ENCODE peak calls at places on chromosomes 11 and 22, in seven cellular contexts. One of them, this sample, is unnamed.

GRCh38 chr22:35733036-35733435 is 15.4 kb downstream of the APOL5 start:
- DNase-seq in tibial nerve: no peak
- DNase-seq in adrenal gland: no peak
- DNase-seq in suprapubic skin: no peak
- DNase-seq in K562: no peak
- DNase-seq in endothelial cell of umbilical vein: no peak
- DNase-seq in gastrocnemius medialis: no peak
- DNase-seq in this sample: no peak

GRCh38 chr22:23110922-23111527 is 30.8 kb downstream of the RSPH14 start:
- DNase-seq in tibial nerve: no peak
- DNase-seq in gastrocnemius medialis: no peak
- DNase-seq in endothelial cell of umbilical vein: no peak
- DNase-seq in K562: peak; percentile 54
- DNase-seq in adrenal gland: no peak
- DNase-seq in suprapubic skin: no peak
- DNase-seq in this sample: no peak

GRCh38 chr11:64854534-64855502 is 10.4 kb upstream of the CDC42BPG start:
- DNase-seq in tibial nerve: peak; percentile 52
- DNase-seq in adrenal gland: peak; percentile 95
- DNase-seq in endothelial cell of umbilical vein: peak; percentile 91
- DNase-seq in suprapubic skin: peak; percentile 94
- DNase-seq in K562: peak; percentile 86
- DNase-seq in gastrocnemius medialis: peak; percentile 72
- DNase-seq in this sample: peak; percentile 84

GRCh38 chr11:80462211-80462610 is 1021.4 kb upstream of the TENM4 start:
- DNase-seq in K562: no peak
- DNase-seq in endothelial cell of umbilical vein: no peak
- DNase-seq in adrenal gland: no peak
- DNase-seq in tibial nerve: no peak
- DNase-seq in gastrocnemius medialis: no peak
- DNase-seq in suprapubic skin: no peak
- DNase-seq in this sample: no peak

GRCh38 chr22:22508274-22509176 is at the start of gene ZNF280B:
- DNase-seq in adrenal gland: peak; percentile 83
- DNase-seq in suprapubic skin: no peak
- DNase-seq in gastrocnemius medialis: peak; percentile 8
- DNase-seq in tibial nerve: no peak
- DNase-seq in endothelial cell of umbilical vein: peak; percentile 89
- DNase-seq in K562: peak; percentile 100
- DNase-seq in this sample: peak; percentile 93

GRCh38 chr22:19603767-19604166 is 79.6 kb upstream of the CLDN5 start:
- DNase-seq in gastrocnemius medialis: no peak
- DNase-seq in suprapubic skin: no peak
- DNase-seq in adrenal gland: no peak
- DNase-seq in tibial nerve: no peak
- DNase-seq in K562: peak; percentile 63
- DNase-seq in endothelial cell of umbilical vein: no peak
- DNase-seq in this sample: no peak

GRCh38 chr22:19959043-19959586 is 17.5 kb upstream of the TXNRD2 start:
- DNase-seq in tibial nerve: peak; percentile 76
- DNase-seq in endothelial cell of umbilical vein: peak; percentile 79
- DNase-seq in adrenal gland: peak; percentile 93
- DNase-seq in gastrocnemius medialis: no peak
- DNase-seq in K562: peak; percentile 100
- DNase-seq in suprapubic skin: peak; percentile 90
- DNase-seq in this sample: peak; percentile 80

GRCh38 chr11:89177691-89178231 is at the start of gene TYR:
- DNase-seq in K562: no peak
- DNase-seq in adrenal gland: no peak
- DNase-seq in tibial nerve: no peak
- DNase-seq in endothelial cell of umbilical vein: no peak
- DNase-seq in suprapubic skin: no peak
- DNase-seq in gastrocnemius medialis: no peak
- DNase-seq in this sample: no peak

GRCh38 chr11:120869097-120869496 is 154.8 kb upstream of the TBCEL start:
- DNase-seq in adrenal gland: no peak
- DNase-seq in suprapubic skin: no peak
- DNase-seq in tibial nerve: no peak
- DNase-seq in endothelial cell of umbilical vein: no peak
- DNase-seq in K562: no peak
- DNase-seq in gastrocnemius medialis: no peak
- DNase-seq in this sample: no peak

GRCh38 chr11:96199563-96200025 is 143.4 kb downstream of the MAML2 start:
- DNase-seq in tibial nerve: no peak
- DNase-seq in gastrocnemius medialis: no peak
- DNase-seq in adrenal gland: no peak
- DNase-seq in endothelial cell of umbilical vein: peak; percentile 45
- DNase-seq in K562: no peak
- DNase-seq in suprapubic skin: no peak
- DNase-seq in this sample: no peak

GRCh38 chr22:30876925-30877553 is 91.5 kb downstream of the MORC2 start:
- DNase-seq in suprapubic skin: peak; percentile 41
- DNase-seq in endothelial cell of umbilical vein: no peak
- DNase-seq in gastrocnemius medialis: no peak
- DNase-seq in K562: no peak
- DNase-seq in adrenal gland: peak; percentile 88
- DNase-seq in tibial nerve: no peak
- DNase-seq in this sample: no peak

GRCh38 chr11:17986007-17986710 is 26.7 kb downstream of the SERGEF start:
- DNase-seq in adrenal gland: peak; percentile 21
- DNase-seq in gastrocnemius medialis: peak; percentile 9
- DNase-seq in suprapubic skin: no peak
- DNase-seq in K562: no peak
- DNase-seq in tibial nerve: no peak
- DNase-seq in endothelial cell of umbilical vein: no peak
- DNase-seq in this sample: no peak

GRCh38 chr22:47605886-47606285 is 843.4 kb downstream of the TBC1D22A start:
- DNase-seq in endothelial cell of umbilical vein: no peak
- DNase-seq in adrenal gland: no peak
- DNase-seq in tibial nerve: no peak
- DNase-seq in suprapubic skin: peak; percentile 23
- DNase-seq in gastrocnemius medialis: no peak
- DNase-seq in K562: no peak
- DNase-seq in this sample: peak; percentile 41

GRCh38 chr22:47816121-47816915 is 1053.9 kb downstream of the TBC1D22A start:
- DNase-seq in tibial nerve: no peak
- DNase-seq in adrenal gland: no peak
- DNase-seq in endothelial cell of umbilical vein: no peak
- DNase-seq in K562: no peak
- DNase-seq in suprapubic skin: no peak
- DNase-seq in gastrocnemius medialis: no peak
- DNase-seq in this sample: no peak

GRCh38 chr11:119319136-119319701 is 2.3 kb upstream of the MCAM start:
- DNase-seq in endothelial cell of umbilical vein: no peak
- DNase-seq in adrenal gland: no peak
- DNase-seq in suprapubic skin: peak; percentile 58
- DNase-seq in gastrocnemius medialis: no peak
- DNase-seq in K562: no peak
- DNase-seq in tibial nerve: no peak
- DNase-seq in this sample: no peak

GRCh38 chr11:119320593-119321524 is 3.9 kb upstream of the MCAM start:
- DNase-seq in gastrocnemius medialis: no peak
- DNase-seq in tibial nerve: no peak
- DNase-seq in suprapubic skin: peak; percentile 81
- DNase-seq in K562: peak; percentile 83
- DNase-seq in adrenal gland: no peak
- DNase-seq in endothelial cell of umbilical vein: peak; percentile 73
- DNase-seq in this sample: peak; percentile 90

GRCh38 chr11:119317592-119318239 is 786 bp upstream of the MCAM start:
- DNase-seq in adrenal gland: no peak
- DNase-seq in tibial nerve: no peak
- DNase-seq in gastrocnemius medialis: no peak
- DNase-seq in suprapubic skin: peak; percentile 31
- DNase-seq in K562: no peak
- DNase-seq in endothelial cell of umbilical vein: no peak
- DNase-seq in this sample: no peak

GRCh38 chr11:119318240-119319135 is 1.6 kb upstream of the MCAM start:
- DNase-seq in endothelial cell of umbilical vein: peak; percentile 81
- DNase-seq in tibial nerve: no peak
- DNase-seq in gastrocnemius medialis: no peak
- DNase-seq in suprapubic skin: peak; percentile 67
- DNase-seq in adrenal gland: peak; percentile 73
- DNase-seq in K562: peak; percentile 81
- DNase-seq in this sample: no peak

DNA sequence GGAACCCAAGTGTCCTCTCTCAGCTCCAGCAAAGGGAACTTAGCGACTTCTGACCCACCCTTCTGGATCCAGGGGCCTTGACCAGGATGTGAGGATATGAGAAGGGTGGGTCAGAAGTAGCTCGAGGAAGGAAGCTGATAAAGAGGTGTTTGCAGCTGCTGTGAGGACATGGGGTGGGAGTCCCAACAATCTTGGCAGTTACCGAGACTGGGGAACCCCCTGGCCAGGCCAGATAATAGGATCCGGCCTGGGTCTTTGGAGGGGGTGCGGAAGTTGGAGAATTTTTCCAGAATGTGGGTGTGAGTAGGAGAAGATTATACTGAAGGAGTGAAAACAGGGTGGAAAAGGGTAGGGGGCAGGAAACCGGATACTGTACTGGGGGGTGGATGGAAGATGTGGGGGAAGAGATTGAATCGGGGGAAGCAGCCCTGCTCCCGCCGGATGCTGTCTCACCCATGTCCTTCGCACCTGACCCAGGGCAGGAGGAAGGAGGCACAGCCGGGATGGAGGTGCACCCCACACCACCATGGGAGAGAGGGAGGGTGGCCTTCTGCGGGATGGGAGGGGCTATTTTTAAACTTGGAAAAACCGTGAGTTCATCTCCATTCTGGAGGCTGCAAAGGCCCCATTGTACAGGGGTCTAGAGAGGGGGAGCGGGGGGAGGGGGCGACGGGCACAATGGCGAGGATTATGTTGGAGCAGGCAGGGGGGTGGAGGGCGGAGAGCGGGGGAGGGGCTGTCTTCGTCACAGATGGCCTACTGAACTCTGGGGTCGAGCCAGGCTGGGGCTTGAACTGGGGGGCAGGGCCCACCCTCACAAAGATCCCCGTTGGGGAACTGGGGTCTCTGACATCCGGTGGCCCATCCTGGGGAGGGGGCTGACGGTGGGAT is 3.0 kb upstream of the MCAM start:
- DNase-seq in endothelial cell of umbilical vein: peak; percentile 85
- DNase-seq in tibial nerve: no peak
- DNase-seq in gastrocnemius medialis: no peak
- DNase-seq in adrenal gland: no peak
- DNase-seq in K562: peak; percentile 79
- DNase-seq in suprapubic skin: peak; percentile 73
- DNase-seq in this sample: no peak
- H3K4me3 ChIP-seq in endothelial cell of umbilical vein: peak overlapping the region; percentile 29
- H3K4me3 ChIP-seq in tibial nerve: peak overlapping the region; percentile 53
- H3K4me3 ChIP-seq in gastrocnemius medialis: peak overlapping the region; percentile 37
- H3K4me3 ChIP-seq in adrenal gland: no peak overlapping the region
- H3K4me3 ChIP-seq in K562: peak overlapping the region; percentile 48
- H3K4me3 ChIP-seq in suprapubic skin: peak overlapping the region; percentile 58
- H3K4me3 ChIP-seq in this sample: peak overlapping the region; percentile 48

GRCh38 chr22:39503590-39503989 is 1.5 kb downstream of the MIEF1 start:
- DNase-seq in adrenal gland: peak; percentile 11
- DNase-seq in endothelial cell of umbilical vein: no peak
- DNase-seq in tibial nerve: no peak
- DNase-seq in gastrocnemius medialis: no peak
- DNase-seq in K562: no peak
- DNase-seq in suprapubic skin: no peak
- DNase-seq in this sample: no peak

GRCh38 chr22:39502109-39502788 is at the start of gene MIEF1:
- DNase-seq in gastrocnemius medialis: peak; percentile 97
- DNase-seq in suprapubic skin: peak; percentile 99
- DNase-seq in endothelial cell of umbilical vein: peak; percentile 96
- DNase-seq in K562: peak; percentile 91
- DNase-seq in adrenal gland: peak; percentile 98
- DNase-seq in tibial nerve: peak; percentile 98
- DNase-seq in this sample: peak; percentile 99

GRCh38 chr22:39504071-39504470 is 2.0 kb downstream of the MIEF1 start:
- DNase-seq in endothelial cell of umbilical vein: no peak
- DNase-seq in K562: no peak
- DNase-seq in adrenal gland: peak; percentile 12
- DNase-seq in tibial nerve: no peak
- DNase-seq in gastrocnemius medialis: no peak
- DNase-seq in suprapubic skin: no peak
- DNase-seq in this sample: no peak

GRCh38 chr22:39501644-39502108 is 414 bp upstream of the MIEF1 start:
- DNase-seq in tibial nerve: no peak
- DNase-seq in adrenal gland: no peak
- DNase-seq in endothelial cell of umbilical vein: no peak
- DNase-seq in suprapubic skin: no peak
- DNase-seq in gastrocnemius medialis: no peak
- DNase-seq in K562: no peak
- DNase-seq in this sample: no peak

GRCh38 chr22:39502789-39503464 is 837 bp downstream of the MIEF1 start:
- DNase-seq in endothelial cell of umbilical vein: no peak
- DNase-seq in tibial nerve: no peak
- DNase-seq in gastrocnemius medialis: no peak
- DNase-seq in suprapubic skin: no peak
- DNase-seq in adrenal gland: peak; percentile 12
- DNase-seq in K562: no peak
- DNase-seq in this sample: no peak
- TF ChIP-seq POLR2A in endothelial cell of umbilical vein: no peak
- TF ChIP-seq POLR2A in tibial nerve: no peak
- TF ChIP-seq POLR2A in gastrocnemius medialis: no peak
- TF ChIP-seq POLR2A in suprapubic skin: no peak
- TF ChIP-seq POLR2A in adrenal gland: no peak
- TF ChIP-seq POLR2A in K562: no peak
- TF ChIP-seq POLR2A in this sample: no peak

GRCh38 chr22:24162377-24162927 is 18.8 kb upstream of the SUSD2 start:
- DNase-seq in endothelial cell of umbilical vein: peak; percentile 24
- DNase-seq in suprapubic skin: no peak
- DNase-seq in adrenal gland: peak; percentile 43
- DNase-seq in K562: no peak
- DNase-seq in gastrocnemius medialis: no peak
- DNase-seq in tibial nerve: no peak
- DNase-seq in this sample: no peak
- H3K4me3 ChIP-seq in endothelial cell of umbilical vein: no peak overlapping the region
- H3K4me3 ChIP-seq in suprapubic skin: no peak overlapping the region
- H3K4me3 ChIP-seq in adrenal gland: no peak overlapping the region
- H3K4me3 ChIP-seq in K562: no peak overlapping the region
- H3K4me3 ChIP-seq in gastrocnemius medialis: no peak overlapping the region
- H3K4me3 ChIP-seq in tibial nerve: no peak overlapping the region
- H3K4me3 ChIP-seq in this sample: no peak overlapping the region

GRCh38 chr11:2318123-2318522 is 16.3 kb downstream of the TSPAN32 start:
- DNase-seq in endothelial cell of umbilical vein: no peak
- DNase-seq in adrenal gland: no peak
- DNase-seq in suprapubic skin: peak; percentile 26
- DNase-seq in tibial nerve: no peak
- DNase-seq in gastrocnemius medialis: no peak
- DNase-seq in K562: no peak
- DNase-seq in this sample: peak; percentile 3

GRCh38 chr11:2319791-2320481 is 18.1 kb downstream of the TSPAN32 start:
- DNase-seq in K562: no peak
- DNase-seq in adrenal gland: no peak
- DNase-seq in tibial nerve: no peak
- DNase-seq in endothelial cell of umbilical vein: no peak
- DNase-seq in gastrocnemius medialis: no peak
- DNase-seq in suprapubic skin: peak; percentile 43
- DNase-seq in this sample: peak; percentile 31

GRCh38 chr11:2318707-2319106 is 16.9 kb downstream of the TSPAN32 start:
- DNase-seq in tibial nerve: no peak
- DNase-seq in suprapubic skin: peak; percentile 71
- DNase-seq in gastrocnemius medialis: no peak
- DNase-seq in endothelial cell of umbilical vein: no peak
- DNase-seq in K562: no peak
- DNase-seq in adrenal gland: no peak
- DNase-seq in this sample: peak; percentile 29

GRCh38 chr11:2321311-2321683 is 19.5 kb downstream of the TSPAN32 start:
- DNase-seq in adrenal gland: no peak
- DNase-seq in endothelial cell of umbilical vein: no peak
- DNase-seq in suprapubic skin: peak; percentile 4
- DNase-seq in gastrocnemius medialis: no peak
- DNase-seq in K562: no peak
- DNase-seq in tibial nerve: no peak
- DNase-seq in this sample: no peak

GRCh38 chr11:2320591-2321310 is 18.9 kb downstream of the TSPAN32 start:
- DNase-seq in K562: no peak
- DNase-seq in tibial nerve: no peak
- DNase-seq in gastrocnemius medialis: no peak
- DNase-seq in suprapubic skin: peak; percentile 53
- DNase-seq in adrenal gland: no peak
- DNase-seq in endothelial cell of umbilical vein: no peak
- DNase-seq in this sample: peak; percentile 42
- TF ChIP-seq POLR2A in K562: no peak
- TF ChIP-seq POLR2A in tibial nerve: no peak
- TF ChIP-seq POLR2A in gastrocnemius medialis: no peak
- TF ChIP-seq POLR2A in suprapubic skin: no peak
- TF ChIP-seq POLR2A in adrenal gland: no peak
- TF ChIP-seq POLR2A in endothelial cell of umbilical vein: no peak
- TF ChIP-seq POLR2A in this sample: no peak